ENCODE peak calls at places on chromosomes 6 and 20, in nine cellular contexts. S is CD8-positive, alpha-beta T cell; P is A549; A is H54; X is GM13976; C is naive thymus-derived CD8-positive, alpha-beta T cell; L is heart right ventricle; F is effector memory CD8-positive, alpha-beta T cell; J is stimulated activated CD4-positive, alpha-beta T cell treated with anti-CD3 and anti-CD28 coated beads, Interleukin-4, amount 100 ng/mL, for 24 hours. E is an unnamed sample.

GRCh38 chr6:7112741-7113313 is 5.1 kb downstream of the RREB1 start:
- DNase-seq in J (peak), F (no peak), L (peak), A (no peak), X (no peak), P (peak), S (peak), C (peak), E (no peak)

GRCh38 chr6:134315189-134315588 is 2.7 kb downstream of the SGK1 start:
- DNase-seq in X (no peak), C (no peak), P (no peak), F (no peak), A (no peak), L (no peak), S (no peak), J (no peak), E (no peak)

GRCh38 chr20:18780731-18781130 is 32.9 kb upstream of the SCP2D1 start:
- DNase-seq in X (no peak), L (no peak), A (no peak), S (no peak), F (no peak), P (no peak), C (no peak), J (no peak), E (no peak)

GRCh38 chr20:32329817-32330554 is 28.1 kb upstream of the ASXL1 start:
- DNase-seq in S (no peak), A (no peak), L (no peak), X (no peak), J (no peak), P (no peak), F (no peak), C (no peak), E (no peak)

GRCh38 chr6:27630727-27631613 is 158.1 kb upstream of the ZNF184 start:
- DNase-seq in X (peak), F (no peak), J (peak), L (no peak), C (no peak), P (peak), S (no peak), A (peak), E (no peak)

GRCh38 chr20:50110141-50111047 is 2.6 kb downstream of the UBE2V1 start:
- DNase-seq in S (peak), J (peak), L (no peak), F (peak), X (peak), C (no peak), A (no peak), P (peak), E (no peak)

GRCh38 chr6:20846602-20847028 is 312.4 kb downstream of the CDKAL1 start:
- DNase-seq in P (no peak), L (no peak), C (no peak), S (no peak), F (no peak), A (no peak), J (no peak), X (peak), E (no peak)

GRCh38 chr6:45472383-45472782 is 94.6 kb upstream of the SUPT3H start:
- DNase-seq in A (no peak), S (no peak), X (no peak), L (no peak), J (no peak), P (no peak), F (no peak), C (no peak), E (no peak)

GRCh38 chr6:2505624-2506023 is 245.1 kb downstream of the MYLK4 start:
- DNase-seq in J (no peak), L (no peak), S (no peak), A (no peak), F (no peak), C (no peak), X (no peak), P (peak), E (no peak)

GRCh38 chr20:41005361-41005729 is 23.3 kb upstream of the TOP1 start:
- DNase-seq in X (no peak), L (peak), P (peak), J (no peak), S (no peak), F (no peak), C (no peak), A (peak), E (peak)

GRCh38 chr20:50284811-50285375 is 94.3 kb downstream of the CEBPB start:
- DNase-seq in J (no peak), S (no peak), A (no peak), C (no peak), P (no peak), L (peak), F (no peak), X (no peak), E (peak)

GRCh38 chr6:11368760-11369159 is 136.3 kb upstream of the NEDD9 start:
- DNase-seq in P (no peak), C (no peak), S (no peak), F (no peak), L (no peak), A (peak), J (peak), X (no peak), E (no peak)

GRCh38 chr6:33621396-33622388 is 570 bp downstream of the ITPR3 start:
- DNase-seq in A (no peak), F (peak), J (peak), P (no peak), X (peak), S (peak), C (no peak), L (peak), E (peak)

GRCh38 chr6:160347259-160348208 is 644 bp upstream of the SLC22A3 start:
- DNase-seq in P (peak), X (no peak), C (no peak), J (no peak), S (no peak), A (no peak), L (no peak), F (no peak), E (no peak)

GRCh38 chr6:170049641-170050491 is 241.0 kb downstream of the DLL1 start:
- DNase-seq in C (peak), X (no peak), F (no peak), S (no peak), A (no peak), J (no peak), P (no peak), L (peak), E (peak)

GRCh38 chr6:105112577-105112976 is 67.2 kb downstream of the POPDC3 start:
- DNase-seq in C (no peak), J (no peak), X (no peak), L (no peak), F (no peak), A (no peak), P (no peak), S (no peak), E (no peak)

GRCh38 chr6:157253699-157254098 is 69.6 kb downstream of the TMEM242 start:
- DNase-seq in A (no peak), J (no peak), C (no peak), X (no peak), L (no peak), S (no peak), P (no peak), F (no peak), E (no peak)

E was measured in psoas muscle.